ENCODE peak calls at places on chromosomes 1 and 21, in six cellular contexts. D is HL-60, K is neural progenitor cell, U is ovary, Y is lung, Z is sigmoid colon. N is an unnamed sample. For H3K27me3, the result is how much of the 10 kb centered on the place peaks cover.

GRCh38 chr1:230169454-230170152 is 102.6 kb downstream of the GALNT2 start:
- DNase-seq in K (no peak), Z (no peak), U (peak), D (no peak), Y (no peak), N (no peak)

GRCh38 chr1:197356723-197357533 is 88.9 kb downstream of the CRB1 start:
- DNase-seq in U (no peak), D (peak), Z (no peak), K (peak), Y (no peak), N (no peak)

GRCh38 chr1:117561071-117561470 is 44.8 kb upstream of the TENT5C start:
- DNase-seq in D (no peak), U (no peak), Y (no peak), K (no peak), Z (no peak), N (no peak)

GRCh38 chr1:154856049-154856448 is 14.0 kb downstream of the KCNN3 start:
- DNase-seq in U (no peak), D (no peak), Z (no peak), K (peak), Y (no peak), N (no peak)

GRCh38 chr21:44949161-44950015 is 9.6 kb downstream of the SLX9 start:
- DNase-seq in Y (peak), Z (peak), K (peak), D (peak), U (peak), N (no peak)

GRCh38 chr21:26679299-26679698 is 106.2 kb upstream of the CYYR1 start:
- DNase-seq in Z (no peak), Y (no peak), K (no peak), D (no peak), U (no peak), N (no peak)

GRCh38 chr1:176119549-176119948 is 87.5 kb downstream of the COP1 start:
- DNase-seq in D (no peak), Z (no peak), Y (no peak), U (no peak), K (no peak), N (no peak)

GRCh38 chr1:109116286-109116685 is 2.4 kb downstream of the ELAPOR1 start:
- DNase-seq in Z (no peak), D (no peak), Y (no peak), K (no peak), U (no peak), N (no peak)

GRCh38 chr1:175520186-175520585 is 223.2 kb downstream of the TNR start:
- DNase-seq in D (no peak), U (no peak), Y (no peak), Z (no peak), K (no peak), N (no peak)

GRCh38 chr1:23496490-23497181 is 12.7 kb upstream of the ASAP3 start:
- DNase-seq in K (no peak), U (no peak), Z (no peak), Y (no peak), D (no peak), N (no peak)

GRCh38 chr1:182484531-182485257 is 34.7 kb downstream of the RGSL1 start:
- DNase-seq in Z (no peak), U (no peak), K (peak), Y (no peak), D (peak), N (no peak)

DNA sequence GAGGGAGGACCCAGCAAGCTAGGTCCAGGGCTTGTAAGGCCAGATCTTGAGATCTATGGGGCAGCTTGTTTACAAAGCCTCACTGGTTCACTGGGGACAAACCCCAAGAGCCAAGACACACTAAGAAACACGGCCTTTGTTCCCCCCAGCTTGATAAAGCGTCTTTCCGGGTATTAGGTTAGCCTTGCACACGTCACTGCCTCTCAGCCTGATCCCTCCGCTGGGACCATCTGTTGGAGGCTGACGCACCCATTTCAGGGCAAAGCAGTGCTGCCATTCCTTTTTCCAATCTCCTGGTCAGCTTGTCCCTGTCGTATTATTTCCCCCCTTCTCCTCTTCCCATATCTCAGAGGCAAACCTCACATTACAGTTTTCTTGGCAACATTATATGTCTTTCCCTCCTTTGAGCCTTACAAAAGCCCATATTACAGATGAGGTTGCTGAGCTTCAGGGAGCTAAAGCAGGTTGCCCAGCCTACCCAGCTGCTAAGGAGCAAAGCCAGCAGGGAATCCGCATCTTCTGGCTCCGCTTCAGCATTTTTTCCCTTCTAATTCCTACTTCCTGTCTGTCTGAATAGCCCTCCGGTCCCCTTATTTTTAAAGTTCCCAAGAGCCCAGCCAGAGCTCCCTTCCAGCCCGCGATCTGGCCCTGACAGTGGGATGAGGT is 4.1 kb downstream of the HEYL start:
- DNase-seq in Z (no peak), Y (no peak), D (no peak), K (no peak), U (no peak), N (no peak)
- H3K27me3 ChIP-seq in Z (under half), Y (under half), D (under half), K (half or more), U (under half), N (under half)

DNA sequence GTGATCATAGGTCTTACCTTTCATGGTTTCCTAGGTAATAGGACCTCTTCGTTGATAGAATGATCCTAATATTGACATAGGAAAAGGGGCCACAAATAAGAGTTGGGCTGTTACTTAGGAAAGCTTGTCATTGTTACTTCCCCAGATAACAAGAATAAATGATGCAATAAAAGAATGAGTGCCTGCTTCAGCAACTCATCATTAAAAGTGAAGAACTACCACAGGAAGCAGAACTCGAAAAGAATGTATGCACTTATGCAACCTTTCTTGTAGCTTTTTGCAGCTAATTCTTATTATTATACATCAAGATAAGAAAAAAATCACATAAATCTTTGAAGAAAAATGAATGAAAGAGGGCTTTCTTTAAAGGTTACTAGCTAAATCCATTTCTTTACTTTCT is 548.5 kb downstream of the LTN1 start:
- DNase-seq in K (no peak), Y (no peak), U (no peak), Z (no peak), D (no peak), N (no peak)
- H3K27ac ChIP-seq in K (no peak), Y (no peak), U (no peak), Z (no peak), D (no peak), N (peak)

GRCh38 chr1:27100797-27101491 is 54.0 kb downstream of the SLC9A1 start:
- DNase-seq in Z (no peak), U (no peak), Y (no peak), D (no peak), K (no peak), N (no peak)

GRCh38 chr1:27097484-27097917 is 57.4 kb downstream of the SLC9A1 start:
- DNase-seq in D (peak), U (peak), Z (peak), K (peak), Y (peak), N (no peak)

GRCh38 chr1:27099904-27100796 is 54.8 kb downstream of the SLC9A1 start:
- DNase-seq in U (peak), D (no peak), K (peak), Y (no peak), Z (peak), N (no peak)

GRCh38 chr1:27098447-27099153 is 56.3 kb downstream of the SLC9A1 start:
- DNase-seq in D (no peak), U (no peak), Z (no peak), K (no peak), Y (peak), N (no peak)

GRCh38 chr1:27099154-27099903 is 55.6 kb downstream of the SLC9A1 start:
- DNase-seq in Z (no peak), D (peak), Y (peak), K (peak), U (peak), N (no peak)
- TF ChIP-seq CTCF in Z (no peak), D (no peak), Y (no peak), K (no peak), U (no peak), N (no peak)

DNA sequence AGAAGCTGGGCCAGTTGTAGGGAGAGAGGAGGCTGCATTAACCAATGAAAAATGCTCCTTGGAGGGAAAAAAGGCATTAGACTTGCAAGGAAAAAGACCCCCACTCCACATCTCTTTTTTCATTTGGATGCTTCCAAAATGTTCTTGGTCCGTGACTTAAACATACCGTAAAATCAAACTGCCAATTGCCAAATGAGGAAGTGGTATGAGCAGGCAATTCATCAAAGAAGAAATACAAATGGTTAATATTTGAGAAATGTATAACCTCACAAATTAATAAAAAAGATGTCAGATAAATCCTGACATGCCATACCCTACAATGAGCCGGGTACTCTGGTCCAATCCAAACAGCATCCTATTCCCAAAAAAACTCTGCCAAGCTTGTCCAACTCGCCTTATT is 30.6 kb downstream of the KANK4 start:
- DNase-seq in Z (no peak), U (no peak), D (no peak), Y (no peak), K (no peak), N (no peak)
- H3K27me3 ChIP-seq in Z (under half), U (under half), D (under half), Y (under half), K (half or more), N (under half)

N was measured in RWPE2.